ENCODE peak calls at places on chromosomes 1 and 21, in seven cellular contexts. T is breast epithelium; D is activated T-helper 9 cell treated with anti-CD3 and anti-CD28 coated beads, Interleukin-2, amount 50 U/mL, for 16 hours; N is AG10803; B is Caco-2; R is stimulated activated CD4-positive, alpha-beta T cell treated with anti-CD3 and anti-CD28 coated beads, Interleukin-4, amount 100 ng/mL, for 48 hours; L is activated T-cell treated with anti-CD3 and anti-CD28 coated beads, Interleukin-2, amount 50 U/mL, for 72 hours. S is an unnamed sample.

GRCh38 chr1:218348628-218349185 is 3.6 kb downstream of the TGFB2 start:
- DNase-seq in N (no peak), T (no peak), L (no peak), D (no peak), B (no peak), R (no peak), S (no peak)

GRCh38 chr1:58708166-58708565 is 8.3 kb upstream of the MYSM1 start:
- DNase-seq in T (no peak), N (no peak), R (no peak), D (no peak), B (no peak), L (no peak), S (no peak)

GRCh38 chr1:201535046-201535777 is 3.7 kb upstream of the NAV1 start:
- DNase-seq in L (no peak), D (no peak), B (no peak), R (no peak), T (no peak), N (peak; percentile 61), S (peak; percentile 54)

GRCh38 chr1:12477936-12478611 is 139.9 kb downstream of the DHRS3 start:
- DNase-seq in T (peak; percentile 73), B (peak; percentile 75), N (peak; percentile 99), R (no peak), L (no peak), D (no peak), S (peak; percentile 81)

GRCh38 chr1:20359451-20360330 is 69.0 kb downstream of the VWA5B1 start:
- DNase-seq in B (no peak), R (peak; percentile 68), N (no peak), L (peak; percentile 81), T (no peak), D (peak; percentile 28), S (no peak)

GRCh38 chr1:202085682-202086373 is 36.9 kb upstream of the GPR37L1 start:
- DNase-seq in D (no peak), L (no peak), R (no peak), B (peak; percentile 82), N (no peak), T (peak; percentile 83), S (no peak)

GRCh38 chr1:175540928-175541645 is 202.3 kb downstream of the TNR start:
- DNase-seq in T (no peak), R (no peak), B (no peak), N (no peak), D (no peak), L (no peak), S (no peak)

GRCh38 chr1:115764541-115764940 is 4.0 kb downstream of the CASQ2 start:
- DNase-seq in L (no peak), T (no peak), N (no peak), D (no peak), R (no peak), B (peak; percentile 47), S (no peak)

GRCh38 chr1:44489481-44489880 is 84.4 kb downstream of the RNF220 start:
- DNase-seq in D (no peak), L (no peak), B (no peak), T (no peak), N (no peak), R (no peak), S (no peak)

GRCh38 chr1:209576798-209577197 is 6.7 kb upstream of the CAMK1G start:
- DNase-seq in L (peak; percentile 77), D (peak; percentile 52), N (peak; percentile 58), R (peak; percentile 67), T (peak; percentile 78), B (peak; percentile 83), S (peak; percentile 78)

GRCh38 chr21:45496968-45497845 is 45.0 kb downstream of the SLC19A1 start:
- DNase-seq in R (no peak), N (no peak), B (no peak), L (no peak), T (no peak), D (no peak), S (peak; percentile 58)

GRCh38 chr1:188888387-188888786 is 1589.3 kb downstream of the BRINP3 start:
- DNase-seq in B (no peak), N (no peak), R (no peak), T (no peak), D (no peak), L (no peak), S (no peak)

GRCh38 chr1:18529714-18530113 is 49.0 kb downstream of the KLHDC7A start:
- DNase-seq in T (no peak), N (no peak), R (no peak), B (no peak), D (no peak), L (no peak), S (peak; percentile 44)

GRCh38 chr1:32208891-32209309 is at the start of gene DCDC2B:
- DNase-seq in L (no peak), R (no peak), B (no peak), N (peak; percentile 38), T (peak; percentile 83), D (no peak), S (no peak)

GRCh38 chr1:35795295-35795694 is 12.5 kb upstream of the AGO4 start:
- DNase-seq in B (no peak), L (no peak), T (no peak), D (no peak), N (no peak), R (no peak), S (no peak)

GRCh38 chr1:210104103-210104502 is 128.5 kb upstream of the SERTAD4 start:
- DNase-seq in D (no peak), T (no peak), L (no peak), R (no peak), B (no peak), N (no peak), S (no peak)

GRCh38 chr1:41317356-41317755 is 43.9 kb upstream of the FOXO6 start:
- DNase-seq in T (no peak), R (no peak), B (peak; percentile 39), L (no peak), N (peak; percentile 23), D (no peak), S (no peak)

GRCh38 chr1:116806245-116806644 is 52.0 kb downstream of the CD2 start:
- DNase-seq in L (peak; percentile 89), N (no peak), T (no peak), D (peak; percentile 71), R (peak; percentile 79), B (no peak), S (no peak)

GRCh38 chr21:35475006-35475405 is 425.9 kb upstream of the RUNX1 start:
- DNase-seq in L (no peak), D (no peak), B (no peak), N (peak; percentile 65), R (no peak), T (no peak), S (no peak)

GRCh38 chr1:29379438-29380073 is 143.2 kb downstream of the PTPRU start:
- DNase-seq in B (no peak), L (no peak), D (no peak), N (peak; percentile 8), T (no peak), R (no peak), S (no peak)

GRCh38 chr1:211345719-211346118 is 19.1 kb downstream of the TRAF5 start:
- DNase-seq in R (no peak), N (no peak), L (no peak), D (no peak), B (no peak), T (no peak), S (no peak)

GRCh38 chr21:15688809-15689208 is 41.0 kb upstream of the USP25 start:
- DNase-seq in R (no peak), D (no peak), N (no peak), T (no peak), L (no peak), B (no peak), S (no peak)

GRCh38 chr1:196678510-196678884 is 26.7 kb downstream of the CFH start:
- DNase-seq in T (no peak), B (no peak), N (peak; percentile 70), L (no peak), R (no peak), D (no peak), S (no peak)

GRCh38 chr1:119276558-119276957 is 92.0 kb upstream of the HAO2 start:
- DNase-seq in R (no peak), L (no peak), D (no peak), T (no peak), B (no peak), N (no peak), S (no peak)

GRCh38 chr1:1761504-1762376 is 16.5 kb downstream of the NADK start:
- DNase-seq in R (no peak), L (no peak), B (no peak), D (no peak), T (no peak), N (no peak), S (no peak)

GRCh38 chr1:174795806-174796205 is 203.9 kb upstream of the CACYBP start:
- DNase-seq in T (no peak), D (no peak), L (no peak), B (no peak), R (no peak), N (peak; percentile 22), S (no peak)

GRCh38 chr1:172145231-172145651 is 275.2 kb upstream of the C1orf105 start:
- DNase-seq in N (peak; percentile 85), B (no peak), T (no peak), R (no peak), L (no peak), D (no peak), S (no peak)

GRCh38 chr1:224163311-224163710 is 19.7 kb upstream of the DEGS1 start:
- DNase-seq in R (no peak), D (no peak), T (no peak), B (no peak), N (no peak), L (no peak), S (no peak)

GRCh38 chr1:30919025-30919881 is 10.7 kb upstream of the SDC3 start:
- DNase-seq in R (no peak), B (no peak), D (no peak), L (no peak), N (peak; percentile 62), T (peak; percentile 2), S (peak; percentile 35)

GRCh38 chr1:184595609-184596008 is 159.0 kb downstream of the EDEM3 start:
- DNase-seq in R (no peak), D (no peak), B (no peak), N (peak; percentile 75), T (no peak), L (no peak), S (no peak)

GRCh38 chr1:47578026-47578861 is 140.4 kb downstream of the FOXD2 start:
- DNase-seq in R (no peak), D (no peak), L (no peak), B (peak; percentile 61), N (no peak), T (peak; percentile 48), S (peak; percentile 54)

GRCh38 chr1:225746361-225747179 is 31.1 kb upstream of the SRP9 start:
- DNase-seq in D (no peak), T (peak; percentile 56), R (no peak), L (no peak), N (peak; percentile 86), B (peak; percentile 59), S (no peak)

GRCh38 chr1:205515781-205516253 is 11.3 kb downstream of the CDK18 start:
- DNase-seq in L (no peak), N (peak; percentile 42), B (no peak), R (no peak), T (no peak), D (no peak), S (no peak)

GRCh38 chr1:162988869-162989268 is 80.3 kb upstream of the RGS4 start:
- DNase-seq in R (no peak), D (no peak), B (no peak), T (no peak), L (no peak), N (no peak), S (no peak)

GRCh38 chr1:151705739-151706463 is 10.7 kb downstream of the CELF3 start:
- DNase-seq in T (no peak), R (no peak), N (no peak), L (no peak), D (no peak), B (no peak), S (no peak)

GRCh38 chr1:47471163-47471562 is 33.3 kb downstream of the FOXD2 start:
- DNase-seq in L (no peak), D (no peak), B (no peak), R (no peak), N (peak; percentile 78), T (no peak), S (peak; percentile 88)

GRCh38 chr1:244052728-244053312 is 1.7 kb downstream of the ZBTB18 start:
- DNase-seq in L (no peak), T (no peak), B (no peak), N (no peak), R (no peak), D (no peak), S (no peak)